ENCODE peak calls at places on chromosomes 13 and 19, in seven cellular contexts. P is Caco-2, Z is adrenal gland, D is Peyer's patch, U is fibroblast of pulmonary artery, A is right lobe of liver, G is AG09309. N is an unnamed sample.

GRCh38 chr13:94280357-94280756 is 199.1 kb downstream of the DCT start:
- DNase-seq in P (no peak), Z (no peak), D (no peak), U (no peak), A (no peak), G (no peak), N (no peak)

GRCh38 chr13:113001251-113002140 is 32.5 kb downstream of the MCF2L start:
- DNase-seq in P (peak; percentile 79), Z (no peak), D (no peak), U (peak; percentile 8), A (no peak), G (no peak), N (peak; percentile 81)

GRCh38 chr13:99926014-99926731 is 45.4 kb downstream of the ZIC5 start:
- DNase-seq in P (peak; percentile 16), Z (peak; percentile 28), D (no peak), U (peak; percentile 3), A (no peak), G (no peak), N (no peak)

GRCh38 chr19:12777217-12778019 is 2.1 kb upstream of the HOOK2 start:
- DNase-seq in P (peak; percentile 88), Z (peak; percentile 77), D (peak; percentile 86), U (peak; percentile 80), A (peak; percentile 85), G (no peak), N (peak; percentile 93)

GRCh38 chr19:460877-461609 is at the start of gene SHC2:
- DNase-seq in P (no peak), Z (no peak), D (no peak), U (no peak), A (peak; percentile 72), G (no peak), N (no peak)

GRCh38 chr19:54684537-54684936 is 21.8 kb downstream of the LILRB4 start:
- DNase-seq in P (peak; percentile 65), Z (peak; percentile 27), D (no peak), U (peak; percentile 7), A (no peak), G (no peak), N (no peak)

GRCh38 chr19:54616057-54616456 is 14.2 kb upstream of the LILRB1 start:
- DNase-seq in P (no peak), Z (no peak), D (no peak), U (no peak), A (no peak), G (no peak), N (no peak)

GRCh38 chr13:43936630-43937029 is 56.9 kb downstream of the LACC1 start:
- DNase-seq in P (no peak), Z (no peak), D (no peak), U (no peak), A (no peak), G (no peak), N (no peak)

GRCh38 chr13:91174886-91175501 is 172.5 kb upstream of the MIR17HG start:
- DNase-seq in P (no peak), Z (no peak), D (no peak), U (no peak), A (no peak), G (no peak), N (peak; percentile 56)

GRCh38 chr19:11797491-11797890 is 832 bp upstream of the ZNF491 start:
- DNase-seq in P (peak; percentile 92), Z (peak; percentile 91), D (peak; percentile 80), U (peak; percentile 91), A (peak; percentile 82), G (peak; percentile 52), N (peak; percentile 88)

GRCh38 chr13:99821741-99822140 is 149.8 kb downstream of the ZIC5 start:
- DNase-seq in P (no peak), Z (no peak), D (no peak), U (no peak), A (no peak), G (no peak), N (no peak)

GRCh38 chr13:40191186-40191980 is 475.1 kb downstream of the FOXO1 start:
- DNase-seq in P (no peak), Z (no peak), D (no peak), U (peak; percentile 60), A (no peak), G (no peak), N (no peak)

GRCh38 chr19:44753932-44754742 is 5.6 kb downstream of the BCL3 start:
- DNase-seq in P (peak; percentile 48), Z (peak; percentile 91), D (peak; percentile 97), U (peak; percentile 90), A (peak; percentile 98), G (peak; percentile 61), N (peak; percentile 98)

GRCh38 chr19:1132625-1133383 is 29.0 kb downstream of the GPX4 start:
- DNase-seq in P (no peak), Z (peak; percentile 63), D (peak; percentile 30), U (no peak), A (no peak), G (no peak), N (no peak)

GRCh38 chr19:1018932-1019615 is 1.8 kb downstream of the TMEM259 start:
- DNase-seq in P (no peak), Z (no peak), D (no peak), U (no peak), A (peak; percentile 25), G (no peak), N (no peak)

GRCh38 chr13:114313061-114313860 is 1.0 kb upstream of the CHAMP1 start:
- DNase-seq in P (no peak), Z (peak; percentile 29), D (no peak), U (no peak), A (peak; percentile 25), G (no peak), N (no peak)

GRCh38 chr13:26721251-26721939 is 39.2 kb downstream of the GPR12 start:
- DNase-seq in P (no peak), Z (no peak), D (peak; percentile 35), U (no peak), A (no peak), G (no peak), N (peak; percentile 61)

GRCh38 chr13:33057019-33057785 is 41.0 kb downstream of the KL start:
- DNase-seq in P (peak; percentile 41), Z (no peak), D (no peak), U (peak; percentile 34), A (no peak), G (no peak), N (no peak)

GRCh38 chr13:106274551-106275208 is 260.8 kb downstream of the EFNB2 start:
- DNase-seq in P (no peak), Z (no peak), D (no peak), U (no peak), A (no peak), G (no peak), N (no peak)

GRCh38 chr19:9848060-9848459 is 12.9 kb downstream of the PIN1 start:
- DNase-seq in P (peak; percentile 63), Z (no peak), D (no peak), U (no peak), A (no peak), G (no peak), N (no peak)

GRCh38 chr13:90395348-90395747 is 952.1 kb upstream of the MIR17HG start:
- DNase-seq in P (no peak), Z (no peak), D (no peak), U (no peak), A (no peak), G (no peak), N (no peak)

GRCh38 chr19:41694831-41695635 is 7.0 kb upstream of the CEACAM7 start:
- DNase-seq in P (no peak), Z (no peak), D (no peak), U (no peak), A (no peak), G (no peak), N (peak; percentile 54)

GRCh38 chr13:49060698-49061387 is 85.1 kb downstream of the FNDC3A start:
- DNase-seq in P (no peak), Z (no peak), D (no peak), U (peak; percentile 63), A (no peak), G (no peak), N (no peak)

GRCh38 chr13:111554539-111555267 is 234.3 kb downstream of the TEX29 start:
- DNase-seq in P (no peak), Z (no peak), D (no peak), U (no peak), A (no peak), G (no peak), N (no peak)

GRCh38 chr13:44331912-44332840 is 41.4 kb upstream of the SERP2 start:
- DNase-seq in P (no peak), Z (peak; percentile 31), D (peak; percentile 20), U (peak; percentile 93), A (peak; percentile 17), G (no peak), N (no peak)

DNA sequence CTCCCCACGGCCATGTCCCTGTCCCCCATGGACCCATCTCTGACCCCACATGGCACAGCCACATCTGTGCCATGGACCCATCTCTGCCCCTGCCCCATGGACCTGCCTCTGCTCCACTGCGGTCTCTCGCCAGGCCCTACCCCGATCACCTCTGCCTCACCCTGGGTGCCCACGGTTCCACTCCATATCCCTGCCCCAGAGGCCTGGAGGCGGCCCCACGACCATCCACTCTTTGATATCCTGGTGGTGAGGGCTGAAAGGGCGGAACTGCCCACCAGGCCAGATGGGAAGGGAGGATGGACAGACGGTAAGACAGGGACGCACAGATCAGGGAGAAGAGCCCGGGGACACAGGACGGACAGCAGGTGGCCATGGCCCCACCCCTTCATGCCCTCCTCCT is 327 bp downstream of the PTGER1 start:
- DNase-seq in P (no peak), Z (no peak), D (no peak), U (no peak), A (no peak), G (no peak), N (no peak)
- H3K4me3 ChIP-seq in P (no peak overlapping the region), Z (no peak overlapping the region), D (no peak overlapping the region), U (no peak overlapping the region), A (no peak overlapping the region), G (no peak overlapping the region), N (peak overlapping the region; percentile 4)

GRCh38 chr13:110014719-110015118 is 228.3 kb upstream of the IRS2 start:
- DNase-seq in P (no peak), Z (no peak), D (no peak), U (no peak), A (no peak), G (no peak), N (no peak)
- TF ChIP-seq CTCF in P (no peak), Z (no peak), D (no peak), U (no peak), A (no peak), G (no peak), N (no peak)

DNA sequence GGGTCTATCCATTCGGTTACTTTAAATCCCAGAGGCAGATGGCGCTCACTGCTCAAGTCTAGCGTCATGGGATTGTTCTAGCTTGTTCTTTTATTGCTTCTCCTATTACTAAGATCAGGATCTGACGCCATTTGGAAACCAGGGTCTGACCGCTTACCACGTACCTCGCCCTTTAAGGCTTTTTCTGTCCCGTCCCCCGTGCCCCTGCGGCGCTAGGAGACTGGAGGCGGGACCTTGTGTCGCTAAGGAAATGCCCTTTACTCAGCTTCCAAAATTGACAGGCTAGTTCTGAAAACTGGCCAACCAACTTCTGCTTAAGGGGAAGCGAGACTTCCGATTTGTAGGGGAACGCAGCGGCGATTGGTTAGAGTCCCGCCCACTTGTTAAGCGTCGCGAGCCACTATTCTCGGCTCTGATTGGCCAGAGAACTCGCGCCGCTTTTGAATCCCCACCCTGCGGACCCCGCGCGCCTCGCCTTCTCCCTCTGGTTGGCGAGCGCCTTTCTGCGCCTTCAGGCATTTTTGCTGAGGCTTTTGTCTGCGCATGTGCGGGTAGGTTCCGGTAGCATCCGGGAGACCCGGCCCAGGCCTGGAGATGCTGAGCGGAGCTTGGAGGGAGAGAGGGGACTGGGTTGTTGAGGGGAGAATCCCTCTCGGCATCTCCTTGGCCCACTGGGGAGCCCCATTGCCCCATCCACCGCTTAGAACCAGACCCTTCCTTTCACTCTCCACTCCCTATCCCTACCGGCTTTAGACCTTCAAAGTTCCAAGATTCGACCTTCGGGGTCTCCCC is 3.9 kb upstream of the C19orf84 start:
- DNase-seq in P (peak; percentile 97), Z (peak; percentile 95), D (peak; percentile 91), U (peak; percentile 99), A (peak; percentile 87), G (peak; percentile 97), N (peak; percentile 93)
- H3K4me3 ChIP-seq in P (peak overlapping the region; percentile 74), Z (no peak overlapping the region), D (peak overlapping the region; percentile 49), U (peak overlapping the region; percentile 53), A (peak overlapping the region; percentile 19), G (peak overlapping the region; percentile 56), N (peak overlapping the region; percentile 44)

GRCh38 chr13:54305377-54305776 is 1276.8 kb downstream of the OLFM4 start:
- DNase-seq in P (no peak), Z (no peak), D (no peak), U (no peak), A (no peak), G (no peak), N (no peak)
- TF ChIP-seq CTCF in P (peak; percentile 25), Z (no peak), D (no peak), U (no peak), A (no peak), G (no peak), N (no peak)

N was measured in upper lobe of right lung.